ENCODE peak calls at places on chromosomes 3 and 15, in six cellular contexts. R is NCI-H187 treated with DMSO at 0.1 percent for 48 hours; O is foreskin melanocyte; E is GM12864; T is upper lobe of right lung; Q is activated CD8-positive, alpha-beta memory T cell treated with anti-CD3 and anti-CD28 coated beads, Interleukin-2, amount 10 ng/mL, durations not matched to agents 7 days and 5 days. N is an unnamed sample.
A peak's percentile ranks its signal among the peaks of the same experiment; 100 is the strongest.

GRCh38 chr3:84184937-84185336 is 773.9 kb upstream of the CADM2 start:
- DNase-seq in R (no peak), O (no peak), E (no peak), T (no peak), Q (no peak), N (no peak)

GRCh38 chr15:98658831-98659699 is 10.7 kb downstream of the IGF1R start:
- DNase-seq in R (peak; percentile 25), O (no peak), E (no peak), T (no peak), Q (no peak), N (peak; percentile 22)

GRCh38 chr15:99545605-99546004 is 20.2 kb upstream of the MEF2A start:
- DNase-seq in R (no peak), O (no peak), E (no peak), T (no peak), Q (no peak), N (no peak)

GRCh38 chr3:73449774-73450173 is 175.0 kb downstream of the PDZRN3 start:
- DNase-seq in R (no peak), O (no peak), E (peak; percentile 34), T (no peak), Q (no peak), N (no peak)

GRCh38 chr3:58640700-58641372 is 25.7 kb downstream of the FAM3D start:
- DNase-seq in R (no peak), O (peak; percentile 24), E (no peak), T (peak; percentile 88), Q (peak; percentile 70), N (peak; percentile 36)

GRCh38 chr15:74653426-74654082 is 37.9 kb downstream of the CLK3 start:
- DNase-seq in R (no peak), O (peak; percentile 35), E (no peak), T (no peak), Q (no peak), N (no peak)

GRCh38 chr3:4493931-4494806 is 1.0 kb downstream of the ITPR1 start:
- DNase-seq in R (no peak), O (peak; percentile 19), E (no peak), T (no peak), Q (no peak), N (no peak)

GRCh38 chr3:120678331-120678845 is 3.7 kb downstream of the HGD start:
- DNase-seq in R (no peak), O (peak; percentile 60), E (no peak), T (no peak), Q (no peak), N (no peak)

GRCh38 chr3:172946061-172946460 is 195.0 kb downstream of the SPATA16 start:
- DNase-seq in R (no peak), O (no peak), E (no peak), T (no peak), Q (no peak), N (no peak)

GRCh38 chr15:60165111-60165510 is 161.0 kb downstream of the FOXB1 start:
- DNase-seq in R (no peak), O (no peak), E (no peak), T (no peak), Q (no peak), N (no peak)

GRCh38 chr3:43153189-43154083 is 47.6 kb upstream of the POMGNT2 start:
- DNase-seq in R (no peak), O (no peak), E (no peak), T (peak; percentile 63), Q (no peak), N (no peak)

GRCh38 chr3:13479332-13479581 is 849 bp upstream of the HDAC11 start:
- DNase-seq in R (no peak), O (no peak), E (no peak), T (peak; percentile 84), Q (no peak), N (peak; percentile 17)

GRCh38 chr3:129349791-129350190 is 71.1 kb downstream of the HMCES start:
- DNase-seq in R (no peak), O (no peak), E (no peak), T (no peak), Q (no peak), N (no peak)

GRCh38 chr3:61574854-61575253 is 13.5 kb downstream of the PTPRG start:
- DNase-seq in R (no peak), O (no peak), E (no peak), T (no peak), Q (no peak), N (no peak)

GRCh38 chr3:185867650-185868049 is 42.8 kb upstream of the IGF2BP2 start:
- DNase-seq in R (no peak), O (no peak), E (no peak), T (no peak), Q (no peak), N (no peak)

GRCh38 chr3:9124725-9125124 is 124.7 kb downstream of the SRGAP3 start:
- DNase-seq in R (no peak), O (no peak), E (no peak), T (no peak), Q (no peak), N (no peak)

GRCh38 chr3:33364531-33365128 is 75.6 kb downstream of the UBP1 start:
- DNase-seq in R (no peak), O (no peak), E (no peak), T (no peak), Q (no peak), N (no peak)

GRCh38 chr3:43995078-43995928 is 246.4 kb upstream of the TOPAZ1 start:
- DNase-seq in R (no peak), O (no peak), E (no peak), T (no peak), Q (peak; percentile 49), N (no peak)

GRCh38 chr3:158770254-158771017 is 31.4 kb upstream of the MFSD1 start:
- DNase-seq in R (no peak), O (peak; percentile 44), E (no peak), T (no peak), Q (no peak), N (no peak)

GRCh38 chr3:195259146-195259563 is 11.8 kb downstream of the XXYLT1 start:
- DNase-seq in R (no peak), O (peak; percentile 18), E (no peak), T (no peak), Q (no peak), N (no peak)

GRCh38 chr3:156997351-156997750 is 162.6 kb downstream of the CCNL1 start:
- DNase-seq in R (no peak), O (no peak), E (no peak), T (no peak), Q (no peak), N (no peak)

GRCh38 chr3:14244521-14244920 is 65.9 kb downstream of the LSM3 start:
- DNase-seq in R (no peak), O (no peak), E (no peak), T (no peak), Q (no peak), N (no peak)

GRCh38 chr15:66734961-66735908 is 33.2 kb downstream of the SMAD6 start:
- DNase-seq in R (no peak), O (no peak), E (no peak), T (peak; percentile 50), Q (no peak), N (no peak)

GRCh38 chr15:100572362-100572983 is 29.5 kb downstream of the LINS1 start:
- DNase-seq in R (no peak), O (peak; percentile 10), E (no peak), T (no peak), Q (no peak), N (no peak)

N was measured in activated CD4-positive, alpha-beta T cell treated with anti-CD3 and anti-CD28 coated beads for 24 hours.